ENCODE peak calls at places on chromosomes 12 and 14, in seven cellular contexts. S is ecto neural progenitor cell; J is NCI-H748 treated with DMSO at 0.1 percent for 48 hours; A is ELF-1; W is posterior cingulate gyrus; U is stimulated activated naive B cell treated with anti-CD40 and anti-IgM and Interleukin-4, amounts not matched to agents 10 μg/mL and 1 μg/mL and 100 μg/mL, for 72 hours; C is stimulated activated CD4-positive, alpha-beta T cell treated with anti-CD3 and anti-CD28 coated beads, Interleukin-2, amount 100 ng/mL, for 4 hours. N is an unnamed sample.

GRCh38 chr12:79991586-79991985 is 56.7 kb upstream of the PPP1R12A start:
- DNase-seq in A (no peak), W (no peak), S (no peak), C (no peak), U (no peak), J (no peak), N (no peak)

GRCh38 chr14:53509845-53510244 is 356.7 kb upstream of the DDHD1 start:
- DNase-seq in U (no peak), J (no peak), C (no peak), A (peak; percentile 47), S (no peak), W (no peak), N (no peak)

GRCh38 chr12:89706551-89707348 is 1.9 kb downstream of the ATP2B1 start:
- DNase-seq in S (peak; percentile 55), U (no peak), C (no peak), W (peak; percentile 41), A (peak; percentile 16), J (peak; percentile 37), N (peak; percentile 30)

GRCh38 chr12:52903285-52903854 is 1.5 kb downstream of the KRT8 start:
- DNase-seq in S (peak; percentile 97), C (no peak), U (peak; percentile 24), W (peak; percentile 39), A (peak; percentile 90), J (no peak), N (peak; percentile 75)

GRCh38 chr14:65070710-65071033 is 31.6 kb downstream of the MAX start:
- DNase-seq in J (no peak), S (no peak), A (no peak), C (no peak), W (peak; percentile 33), U (no peak), N (no peak)

GRCh38 chr12:91577586-91578539 is 395.2 kb upstream of the DCN start:
- DNase-seq in J (peak; percentile 31), C (no peak), W (no peak), S (no peak), A (no peak), U (no peak), N (no peak)

GRCh38 chr14:104559043-104559768 is 20.4 kb upstream of the C14orf180 start:
- DNase-seq in S (no peak), W (no peak), U (no peak), J (no peak), C (no peak), A (no peak), N (no peak)

GRCh38 chr14:102116361-102117180 is 23.1 kb upstream of the WDR20 start:
- DNase-seq in S (no peak), A (no peak), C (no peak), W (no peak), J (no peak), U (no peak), N (no peak)

GRCh38 chr12:92718483-92718985 is 15.7 kb downstream of the PLEKHG7 start:
- DNase-seq in U (no peak), S (no peak), W (no peak), J (no peak), A (no peak), C (no peak), N (no peak)

GRCh38 chr12:39372929-39373328 is 70.0 kb downstream of the KIF21A start:
- DNase-seq in J (no peak), W (no peak), A (no peak), C (no peak), U (no peak), S (no peak), N (peak; percentile 59)

GRCh38 chr12:108418162-108418561 is 79.1 kb upstream of the CMKLR1 start:
- DNase-seq in W (no peak), C (no peak), U (no peak), J (no peak), S (no peak), A (no peak), N (no peak)

GRCh38 chr14:32327255-32327961 is 1.7 kb upstream of the AKAP6 start:
- DNase-seq in A (no peak), W (no peak), C (no peak), J (no peak), U (no peak), S (no peak), N (no peak)

GRCh38 chr12:22437031-22437806 is 102.7 kb upstream of the ST8SIA1 start:
- DNase-seq in U (no peak), A (peak; percentile 92), S (peak; percentile 53), C (no peak), W (no peak), J (no peak), N (no peak)

GRCh38 chr14:37384870-37385596 is 187.3 kb downstream of the MIPOL1 start:
- DNase-seq in U (no peak), A (no peak), J (peak; percentile 93), C (no peak), S (no peak), W (no peak), N (no peak)

GRCh38 chr12:71685961-71686657 is at the start of gene TMEM19:
- DNase-seq in J (peak; percentile 80), C (peak; percentile 64), U (peak; percentile 89), W (peak; percentile 93), A (peak; percentile 92), S (peak; percentile 94), N (peak; percentile 96)

GRCh38 chr12:45259732-45260480 is 44.0 kb downstream of the ANO6 start:
- DNase-seq in A (peak; percentile 68), S (no peak), U (no peak), C (no peak), W (no peak), J (no peak), N (no peak)

GRCh38 chr12:31006416-31007152 is 67.1 kb upstream of the DDX11 start:
- DNase-seq in S (no peak), J (no peak), A (no peak), W (no peak), C (no peak), U (no peak), N (no peak)

GRCh38 chr12:60421741-60422140 is 825.9 kb downstream of the SLC16A7 start:
- DNase-seq in J (no peak), C (no peak), W (no peak), A (no peak), S (no peak), U (no peak), N (no peak)

GRCh38 chr12:106446429-106447092 is 89.0 kb downstream of the POLR3B start:
- DNase-seq in A (no peak), W (no peak), S (no peak), U (no peak), C (no peak), J (peak; percentile 85), N (no peak)

GRCh38 chr14:91985008-91985407 is 37.5 kb upstream of the FBLN5 start:
- DNase-seq in W (no peak), U (no peak), C (no peak), S (no peak), J (no peak), A (no peak), N (no peak)

GRCh38 chr14:69170848-69171247 is 17.9 kb upstream of the DCAF5 start:
- DNase-seq in A (no peak), W (no peak), U (no peak), J (no peak), S (no peak), C (no peak), N (no peak)

GRCh38 chr12:32893458-32893857 is 3.1 kb downstream of the PKP2 start:
- DNase-seq in W (no peak), C (no peak), J (no peak), U (no peak), A (no peak), S (no peak), N (no peak)

GRCh38 chr14:102622262-102622885 is 29.9 kb downstream of the RCOR1 start:
- DNase-seq in U (no peak), S (no peak), J (no peak), W (no peak), C (no peak), A (no peak), N (no peak)

GRCh38 chr14:87457727-87458126 is 535.3 kb downstream of the GALC start:
- DNase-seq in A (no peak), C (no peak), U (no peak), W (no peak), S (no peak), J (no peak), N (no peak)

GRCh38 chr12:3119192-3119744 is 42.1 kb downstream of the TSPAN9 start:
- DNase-seq in A (no peak), U (no peak), C (no peak), W (no peak), J (no peak), S (peak; percentile 37), N (no peak)

GRCh38 chr12:115337693-115338543 is 653.9 kb upstream of the TBX3 start:
- DNase-seq in C (no peak), A (peak; percentile 46), U (no peak), J (no peak), W (no peak), S (no peak), N (no peak)

GRCh38 chr14:85313801-85314207 is 216.1 kb upstream of the FLRT2 start:
- DNase-seq in W (no peak), C (no peak), J (no peak), U (no peak), A (no peak), S (no peak), N (no peak)

GRCh38 chr14:92670967-92671366 is 77.5 kb downstream of the LGMN start:
- DNase-seq in S (no peak), C (no peak), A (no peak), U (no peak), J (no peak), W (no peak), N (no peak)

GRCh38 chr14:93269341-93270068 is 62.4 kb downstream of the UBR7 start:
- DNase-seq in U (no peak), A (no peak), W (peak; percentile 62), C (no peak), S (no peak), J (no peak), N (no peak)

GRCh38 chr14:95314609-95315008 is 5.1 kb downstream of the CLMN start:
- DNase-seq in A (no peak), W (no peak), S (no peak), J (no peak), C (no peak), U (peak; percentile 51), N (no peak)

GRCh38 chr12:2198088-2198501 is 145.3 kb downstream of the CACNA1C start:
- DNase-seq in C (no peak), J (no peak), A (peak; percentile 80), S (no peak), W (no peak), U (no peak), N (no peak)

GRCh38 chr14:104749958-104750529 is 2.9 kb upstream of the SIVA1 start:
- DNase-seq in A (no peak), U (no peak), C (no peak), W (no peak), J (no peak), S (no peak), N (no peak)

GRCh38 chr14:53640695-53641094 is 315.9 kb downstream of the BMP4 start:
- DNase-seq in U (no peak), C (no peak), S (no peak), A (no peak), J (no peak), W (no peak), N (no peak)

GRCh38 chr12:57993834-57994233 is 52.5 kb downstream of the ATP23 start:
- DNase-seq in W (no peak), U (no peak), A (no peak), C (no peak), S (no peak), J (no peak), N (no peak)

GRCh38 chr14:104528496-104528895 is 51.1 kb upstream of the C14orf180 start:
- DNase-seq in S (no peak), J (no peak), A (no peak), C (no peak), U (no peak), W (no peak), N (no peak)

GRCh38 chr12:57058454-57058853 is 8.5 kb upstream of the MYO1A start:
- DNase-seq in S (no peak), J (no peak), C (no peak), W (no peak), A (no peak), U (no peak), N (no peak)

GRCh38 chr12:132908145-132909029 is 21.0 kb upstream of the CHFR start:
- DNase-seq in W (peak; percentile 95), A (peak; percentile 99), J (peak; percentile 97), S (peak; percentile 100), C (peak; percentile 96), U (peak; percentile 97), N (peak; percentile 92)

GRCh38 chr14:104749111-104749649 is 3.8 kb upstream of the SIVA1 start:
- DNase-seq in U (no peak), S (no peak), C (no peak), W (peak; percentile 72), A (peak; percentile 83), J (no peak), N (no peak)

N was measured in GM06990.